ENCODE peak calls at places on chromosomes 6 and 20, in eight cellular contexts. X is heart right ventricle, C is fibroblast of the aortic adventitia, Z is NB4, Q is choroid plexus epithelial cell, S is cardiac muscle cell, A is heart left ventricle, B is fibroblast of lung. W is an unnamed sample.

GRCh38 chr6:12605888-12606345 is 110.7 kb upstream of the PHACTR1 start:
- DNase-seq in X (peak), C (peak), Z (peak), Q (peak), S (peak), A (peak), B (peak), W (no peak)

GRCh38 chr20:25023316-25023715 is 30.8 kb upstream of the APMAP start:
- DNase-seq in X (no peak), C (no peak), Z (no peak), Q (no peak), S (no peak), A (peak), B (no peak), W (no peak)

GRCh38 chr6:113048741-113049140 is 701.6 kb downstream of the RFPL4B start:
- DNase-seq in X (no peak), C (peak), Z (no peak), Q (peak), S (no peak), A (no peak), B (peak), W (no peak)

GRCh38 chr6:15504581-15505350 is 158.1 kb downstream of the DTNBP1 start:
- DNase-seq in X (peak), C (peak), Z (no peak), Q (peak), S (no peak), A (peak), B (peak), W (peak)

GRCh38 chr6:18503588-18504231 is 116.6 kb downstream of the RNF144B start:
- DNase-seq in X (peak), C (peak), Z (peak), Q (peak), S (peak), A (peak), B (peak), W (peak)

GRCh38 chr6:16319813-16320532 is 81.6 kb downstream of the GMPR start:
- DNase-seq in X (peak), C (peak), Z (peak), Q (peak), S (peak), A (peak), B (peak), W (peak)

GRCh38 chr6:54493138-54493537 is 184.9 kb downstream of the TINAG start:
- DNase-seq in X (no peak), C (peak), Z (no peak), Q (peak), S (no peak), A (no peak), B (peak), W (peak)

GRCh38 chr6:11439908-11440307 is 97.6 kb upstream of the TMEM170B start:
- DNase-seq in X (no peak), C (no peak), Z (no peak), Q (no peak), S (no peak), A (no peak), B (no peak), W (no peak)

GRCh38 chr6:134918418-134918961 is 31.4 kb downstream of the ALDH8A1 start:
- DNase-seq in X (no peak), C (no peak), Z (no peak), Q (no peak), S (no peak), A (no peak), B (no peak), W (no peak)

GRCh38 chr6:5866547-5867051 is 140.1 kb downstream of the NRN1 start:
- DNase-seq in X (no peak), C (peak), Z (peak), Q (peak), S (no peak), A (no peak), B (peak), W (peak)

GRCh38 chr6:145283856-145284255 is 451.5 kb downstream of the EPM2A start:
- DNase-seq in X (no peak), C (no peak), Z (no peak), Q (no peak), S (no peak), A (no peak), B (no peak), W (no peak)

GRCh38 chr20:1800180-1800579 is 95.0 kb upstream of the SIRPA start:
- DNase-seq in X (no peak), C (no peak), Z (no peak), Q (no peak), S (no peak), A (no peak), B (no peak), W (no peak)

GRCh38 chr6:141562801-141563763 is 569.6 kb upstream of the GJE1 start:
- DNase-seq in X (peak), C (peak), Z (peak), Q (peak), S (peak), A (peak), B (peak), W (peak)

GRCh38 chr6:141561154-141561553 is 571.6 kb upstream of the GJE1 start:
- DNase-seq in X (no peak), C (no peak), Z (no peak), Q (no peak), S (no peak), A (no peak), B (no peak), W (no peak)

DNA sequence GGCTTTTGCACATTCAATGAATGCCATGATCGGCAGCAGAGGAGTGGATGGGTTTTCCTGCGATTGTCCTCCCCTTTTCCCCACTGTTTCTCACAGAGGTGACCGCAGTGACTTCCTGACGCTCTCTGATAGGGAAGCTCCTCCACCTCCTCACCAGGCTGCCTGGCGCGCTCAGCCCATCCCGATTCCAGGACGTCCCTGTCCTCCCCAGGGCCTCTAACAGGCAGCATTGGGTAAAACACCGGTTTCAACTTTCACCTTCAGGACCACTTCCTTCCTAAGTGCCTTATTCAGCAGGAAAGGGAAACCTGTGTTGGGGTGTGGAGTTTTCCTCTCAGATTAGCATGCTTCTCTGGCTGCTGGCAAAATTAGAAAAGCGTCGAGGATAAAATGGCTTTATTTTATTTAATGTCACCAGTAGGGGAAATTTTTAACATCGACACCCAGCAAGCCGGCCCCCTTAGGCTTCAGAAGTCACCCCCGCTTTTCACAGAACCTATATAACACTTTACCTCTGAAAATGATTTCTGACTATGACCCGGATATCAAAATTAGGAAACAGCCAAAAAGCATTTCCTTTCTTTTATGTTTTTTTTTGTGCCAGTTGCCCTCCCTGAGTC is 570.4 kb upstream of the GJE1 start:
- DNase-seq in X (peak), C (no peak), Z (peak), Q (peak), S (peak), A (peak), B (peak), W (no peak)
- H3K4me3 ChIP-seq in X (peak), C (no peak), Z (peak), Q (peak), S (no peak), A (peak), B (no peak), W (peak)

GRCh38 chr6:50724381-50725124 is 11.2 kb downstream of the TFAP2D start:
- DNase-seq in X (no peak), C (no peak), Z (no peak), Q (no peak), S (no peak), A (no peak), B (no peak), W (no peak)
- H3K4me3 ChIP-seq in X (no peak), C (no peak), Z (no peak), Q (no peak), S (no peak), A (no peak), B (no peak), W (no peak)

DNA sequence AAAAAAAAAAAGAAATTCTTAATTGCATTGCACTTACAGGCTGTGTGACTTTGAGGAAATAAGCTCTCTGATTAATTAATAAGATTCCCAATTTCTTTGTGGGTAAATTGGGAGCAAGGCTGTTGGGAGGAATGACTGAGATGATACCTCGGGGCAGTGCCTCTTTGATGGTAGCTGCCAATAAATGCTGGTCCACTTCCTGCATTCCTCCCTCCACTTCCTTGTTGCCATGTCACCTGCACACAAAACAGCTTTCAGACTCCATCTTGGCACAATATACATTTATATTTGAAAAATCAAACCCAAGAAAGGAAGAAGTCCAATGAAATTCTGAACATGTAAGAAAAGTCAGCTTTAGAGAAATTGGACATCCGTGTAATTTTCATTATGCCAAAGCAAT is 45.1 kb downstream of the MTHFD1L start:
- DNase-seq in X (no peak), C (no peak), Z (no peak), Q (no peak), S (no peak), A (no peak), B (no peak), W (no peak)
- H3K4me3 ChIP-seq in X (no peak), C (no peak), Z (no peak), Q (no peak), S (no peak), A (no peak), B (no peak), W (no peak)

GRCh38 chr20:3784226-3784853 is 2.2 kb downstream of the CENPB start:
- DNase-seq in X (peak), C (no peak), Z (no peak), Q (no peak), S (no peak), A (no peak), B (no peak), W (no peak)
- H3K4me3 ChIP-seq in X (no peak), C (peak), Z (no peak), Q (peak), S (no peak), A (peak), B (peak), W (no peak)

DNA sequence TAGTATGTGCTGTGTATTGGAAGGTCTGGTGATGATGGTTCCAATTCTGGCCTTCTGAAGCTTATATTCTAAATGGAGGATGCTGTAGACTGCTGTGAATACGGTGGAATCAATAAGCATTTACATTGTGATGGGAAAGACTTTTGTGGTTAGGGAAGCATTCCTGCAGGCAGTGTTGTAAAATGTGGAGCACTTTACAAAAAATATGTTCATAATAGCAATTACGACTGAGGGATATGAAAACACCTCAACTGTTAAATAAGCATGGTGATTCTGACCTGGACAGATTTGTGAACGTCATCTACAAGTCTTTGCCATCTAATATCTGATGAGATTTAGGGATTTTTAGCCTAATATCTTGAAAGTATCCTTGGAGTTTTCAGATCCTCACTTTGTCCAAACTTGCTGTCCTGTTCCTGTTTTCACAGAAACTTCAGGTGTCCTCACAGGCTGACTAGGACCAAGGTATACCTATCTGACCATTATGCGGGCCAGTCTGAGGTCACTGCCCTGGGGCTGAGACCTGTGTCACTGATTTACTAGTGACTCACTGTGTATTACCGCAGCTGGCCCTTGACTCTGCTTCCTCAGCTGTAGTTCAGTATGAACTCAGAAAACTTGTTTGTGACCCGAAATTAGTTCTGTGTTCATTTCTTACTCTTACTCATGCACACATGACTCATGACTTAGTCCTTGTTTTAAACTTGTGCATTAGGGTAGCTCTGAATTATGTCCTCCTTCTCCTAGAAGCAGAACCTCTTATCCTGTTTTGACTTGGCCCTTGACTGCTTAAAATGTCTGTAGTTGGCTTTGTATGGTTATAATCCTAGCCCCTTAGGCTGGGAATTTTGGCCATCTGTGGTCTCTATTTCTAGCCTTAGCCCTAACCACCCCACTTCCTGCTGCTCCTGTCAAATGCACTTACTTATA is 343.0 kb downstream of the CDKAL1 start:
- DNase-seq in X (no peak), C (peak), Z (peak), Q (peak), S (no peak), A (peak), B (peak), W (peak)
- H3K4me3 ChIP-seq in X (no peak), C (no peak), Z (no peak), Q (no peak), S (no peak), A (no peak), B (no peak), W (no peak)

GRCh38 chr6:7697820-7698623 is 27.9 kb upstream of the BMP6 start:
- DNase-seq in X (peak), C (peak), Z (peak), Q (peak), S (no peak), A (no peak), B (peak), W (peak)
- H3K4me3 ChIP-seq in X (no peak), C (peak), Z (peak), Q (peak), S (no peak), A (peak), B (peak), W (no peak)

DNA sequence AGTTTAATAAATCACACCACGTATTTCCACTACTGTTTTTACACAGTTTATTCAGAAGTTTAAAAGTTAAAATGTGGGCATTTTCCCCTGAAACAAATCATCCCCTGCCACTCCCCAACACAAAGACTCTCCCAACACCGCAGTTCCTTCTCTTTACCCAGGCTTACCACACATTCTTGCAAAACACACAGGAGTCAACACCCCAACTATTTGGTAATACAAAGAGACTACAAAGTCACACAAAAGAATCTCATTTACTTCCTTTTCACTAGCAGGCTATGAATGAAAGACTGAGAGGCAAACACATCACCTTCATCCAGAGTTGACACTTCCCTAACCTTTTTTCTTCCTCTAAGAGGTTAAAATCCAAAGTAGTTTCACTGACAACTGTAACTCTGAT is 51.1 kb downstream of the KCTD20 start:
- DNase-seq in X (no peak), C (no peak), Z (peak), Q (peak), S (no peak), A (no peak), B (peak), W (no peak)
- H3K4me3 ChIP-seq in X (no peak), C (no peak), Z (no peak), Q (no peak), S (no peak), A (no peak), B (no peak), W (no peak)

GRCh38 chr20:35174458-35175216 is 2.8 kb downstream of the PROCR start:
- DNase-seq in X (no peak), C (no peak), Z (no peak), Q (peak), S (no peak), A (peak), B (no peak), W (no peak)
- H3K4me3 ChIP-seq in X (no peak), C (no peak), Z (no peak), Q (peak), S (no peak), A (no peak), B (no peak), W (no peak)

W was measured in skeletal muscle cell.